ENCODE peak calls at places on chromosome 21, in nine cellular contexts. J is sigmoid colon, L is HL-60, H is suprapubic skin, Q is Panc1, K is HepG2, E is prostate gland, S is stomach, I is vagina. A is an unnamed sample.

GRCh38 chr21:44006656-44007055 is 5.5 kb upstream of the TRAPPC10 start:
- DNase-seq in J (no peak), L (no peak), H (no peak), Q (no peak), K (no peak), E (no peak), S (no peak), I (no peak), A (no peak)

GRCh38 chr21:28099296-28099695 is 893.4 kb downstream of the LTN1 start:
- DNase-seq in J (peak; percentile 77), L (no peak), H (no peak), Q (no peak), K (no peak), E (no peak), S (no peak), I (no peak), A (no peak)

GRCh38 chr21:21341041-21341440 is 342.8 kb downstream of the NCAM2 start:
- DNase-seq in J (no peak), L (no peak), H (no peak), Q (no peak), K (no peak), E (no peak), S (no peak), I (no peak), A (no peak)

GRCh38 chr21:15031790-15032357 is 32.9 kb downstream of the NRIP1 start:
- DNase-seq in J (no peak), L (no peak), H (no peak), Q (no peak), K (no peak), E (no peak), S (no peak), I (no peak), A (no peak)

GRCh38 chr21:44057960-44058651 is 46.0 kb downstream of the TRAPPC10 start:
- DNase-seq in J (no peak), L (no peak), H (peak; percentile 20), Q (no peak), K (no peak), E (no peak), S (no peak), I (no peak), A (no peak)

GRCh38 chr21:20701235-20701634 is 297.0 kb upstream of the NCAM2 start:
- DNase-seq in J (no peak), L (no peak), H (no peak), Q (no peak), K (no peak), E (no peak), S (no peak), I (no peak), A (no peak)

GRCh38 chr21:27564684-27565280 is 597.9 kb upstream of the ADAMTS5 start:
- DNase-seq in J (no peak), L (peak; percentile 22), H (no peak), Q (no peak), K (no peak), E (peak; percentile 25), S (peak; percentile 40), I (no peak), A (no peak)

GRCh38 chr21:33478858-33479678 is 706 bp downstream of the TMEM50B start:
- DNase-seq in J (no peak), L (peak; percentile 34), H (no peak), Q (no peak), K (peak; percentile 10), E (peak; percentile 12), S (peak; percentile 36), I (no peak), A (peak; percentile 87)

GRCh38 chr21:15843766-15844165 is 114.0 kb downstream of the USP25 start:
- DNase-seq in J (no peak), L (no peak), H (no peak), Q (no peak), K (no peak), E (no peak), S (no peak), I (no peak), A (no peak)

GRCh38 chr21:26061437-26061836 is 109.1 kb downstream of the APP start:
- DNase-seq in J (no peak), L (peak; percentile 40), H (no peak), Q (no peak), K (no peak), E (no peak), S (no peak), I (no peak), A (no peak)

GRCh38 chr21:34844033-34844923 is 175.5 kb downstream of the CLIC6 start:
- DNase-seq in J (peak; percentile 87), L (no peak), H (peak; percentile 87), Q (no peak), K (no peak), E (no peak), S (peak; percentile 60), I (no peak), A (no peak)

GRCh38 chr21:33265664-33266049 is 510 bp upstream of the IL10RB start:
- DNase-seq in J (peak; percentile 79), L (peak; percentile 98), H (no peak), Q (no peak), K (no peak), E (peak; percentile 35), S (peak; percentile 44), I (no peak), A (peak; percentile 88)

GRCh38 chr21:34365794-34366193 is 2.0 kb downstream of the KCNE2 start:
- DNase-seq in J (peak; percentile 19), L (no peak), H (peak; percentile 29), Q (no peak), K (peak; percentile 17), E (no peak), S (peak; percentile 75), I (no peak), A (no peak)

GRCh38 chr21:14361958-14362357 is 21.0 kb downstream of the HSPA13 start:
- DNase-seq in J (no peak), L (peak; percentile 74), H (no peak), Q (no peak), K (no peak), E (peak; percentile 37), S (no peak), I (no peak), A (no peak)

GRCh38 chr21:37225440-37225839 is 41.7 kb downstream of the VPS26C start:
- DNase-seq in J (no peak), L (peak; percentile 32), H (no peak), Q (no peak), K (no peak), E (no peak), S (no peak), I (no peak), A (no peak)

GRCh38 chr21:37522641-37523295 is 156.2 kb downstream of the DYRK1A start:
- DNase-seq in J (no peak), L (peak; percentile 51), H (no peak), Q (no peak), K (no peak), E (no peak), S (no peak), I (no peak), A (no peak)

GRCh38 chr21:46667735-46668380 is 32.4 kb downstream of the PRMT2 start:
- DNase-seq in J (no peak), L (peak; percentile 11), H (no peak), Q (no peak), K (peak; percentile 14), E (no peak), S (no peak), I (no peak), A (no peak)

GRCh38 chr21:45382698-45383000 is 22.3 kb upstream of the COL18A1 start:
- DNase-seq in J (no peak), L (no peak), H (no peak), Q (no peak), K (no peak), E (no peak), S (no peak), I (no peak), A (peak; percentile 28)
- H3K4me3 ChIP-seq in J (no peak overlapping the region), L (no peak overlapping the region), H (no peak overlapping the region), Q (no peak overlapping the region), K (no peak overlapping the region), E (no peak overlapping the region), S (no peak overlapping the region), I (no peak overlapping the region), A (no peak overlapping the region)

DNA sequence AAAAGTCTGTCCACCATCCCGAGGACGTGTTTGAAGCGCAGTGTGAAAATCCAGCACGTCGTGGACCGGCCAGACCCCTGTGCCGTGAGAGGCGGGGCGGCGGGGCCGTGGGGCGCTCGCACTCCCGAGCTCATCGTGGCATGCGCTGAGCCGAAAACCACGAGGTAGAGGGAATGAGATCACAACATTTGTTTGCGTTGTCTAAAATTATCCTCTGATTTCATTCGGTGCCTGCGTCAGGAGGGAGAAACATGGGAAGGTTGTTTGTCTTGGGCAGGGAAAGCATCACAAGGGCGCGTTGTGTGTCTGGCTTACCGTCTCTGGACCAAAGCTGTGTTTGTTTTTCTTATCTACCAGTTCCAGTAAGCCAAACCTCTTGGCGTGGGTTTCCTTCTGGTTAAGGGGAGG is 69.0 kb upstream of the FAM3B start:
- DNase-seq in J (no peak), L (no peak), H (no peak), Q (no peak), K (peak; percentile 28), E (peak; percentile 91), S (peak; percentile 81), I (no peak), A (no peak)
- TF ChIP-seq POLR2AphosphoS5 in J (no peak), L (no peak), H (peak; percentile 19), Q (no peak), K (no peak), E (peak; percentile 98), S (peak; percentile 84), I (peak; percentile 62), A (no peak)

DNA sequence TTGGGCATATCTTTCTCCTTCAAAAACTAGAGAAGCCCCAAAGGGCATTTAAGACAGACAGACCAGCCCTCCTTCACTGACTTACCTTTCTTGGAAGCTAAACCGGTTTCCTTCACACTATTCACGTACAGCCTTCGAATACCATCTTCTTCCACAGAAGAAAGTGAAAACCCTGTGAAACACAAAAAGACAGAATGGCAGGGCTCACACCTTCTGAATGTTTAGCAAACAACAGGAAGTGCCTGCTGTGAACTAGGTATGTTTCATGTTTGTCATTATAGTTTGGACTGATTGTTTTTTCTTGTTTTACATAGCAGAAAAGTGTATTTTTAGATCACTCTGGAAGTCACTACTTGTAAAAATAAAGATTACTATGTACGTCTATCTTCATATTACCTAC is 148.6 kb upstream of the KRTAP19-8 start:
- DNase-seq in J (no peak), L (no peak), H (no peak), Q (no peak), K (no peak), E (no peak), S (no peak), I (no peak), A (no peak)
- H3K4me3 ChIP-seq in J (no peak overlapping the region), L (no peak overlapping the region), H (no peak overlapping the region), Q (no peak overlapping the region), K (no peak overlapping the region), E (no peak overlapping the region), S (no peak overlapping the region), I (no peak overlapping the region), A (no peak overlapping the region)

DNA sequence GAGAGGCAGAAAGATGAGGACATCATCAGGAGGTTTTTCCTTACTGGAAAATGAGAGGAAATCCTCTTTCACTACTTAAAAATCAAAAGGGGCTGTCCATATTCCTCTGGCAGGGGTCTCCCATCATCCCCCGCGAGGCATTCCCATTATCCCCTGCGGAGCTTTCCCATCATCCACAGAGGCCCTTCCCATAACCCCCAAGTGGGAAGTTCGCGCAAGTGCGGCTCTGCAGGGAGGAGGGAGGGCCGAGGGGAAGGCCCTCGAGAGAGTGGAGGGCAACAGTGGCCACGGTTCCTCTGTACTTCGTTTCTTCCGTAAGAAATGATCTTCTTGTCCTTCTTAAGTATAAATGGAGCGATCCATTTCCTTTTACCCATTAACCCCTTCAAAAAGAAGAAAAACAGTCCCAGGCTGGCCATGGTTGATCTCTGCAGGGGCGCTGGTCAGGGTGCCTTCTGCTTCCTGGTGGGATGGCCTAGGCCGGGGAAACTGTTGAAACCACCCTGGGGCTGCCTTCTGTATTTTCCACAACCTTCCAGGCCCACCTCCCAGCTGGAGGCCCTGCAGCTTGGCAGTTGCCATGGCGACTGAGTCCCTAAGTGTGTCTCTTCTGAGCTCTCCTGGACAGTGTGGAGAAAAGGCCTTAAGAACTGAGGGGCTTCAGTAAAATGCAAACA is 3.5 kb upstream of the RSPH1 start:
- DNase-seq in J (no peak), L (no peak), H (peak; percentile 61), Q (no peak), K (no peak), E (no peak), S (no peak), I (no peak), A (no peak)
- TF ChIP-seq POLR2AphosphoS5 in J (no peak), L (no peak), H (no peak), Q (no peak), K (no peak), E (no peak), S (no peak), I (no peak), A (no peak)